ENCODE peak calls at places on chromosomes 3 and 15, in five cellular contexts. I is stomach, C is pancreas, R is left ventricle myocardium inferior, M is Peyer's patch. S is an unnamed sample.

GRCh38 chr3:9231006-9231405 is 18.4 kb downstream of the SRGAP3 start:
- DNase-seq in I (no peak), R (no peak), C (no peak), M (no peak), S (no peak)

GRCh38 chr15:39282663-39283208 is 298.1 kb upstream of the THBS1 start:
- DNase-seq in R (no peak), I (no peak), C (no peak), M (no peak), S (no peak)

GRCh38 chr3:188876370-188876769 is 295.4 kb upstream of the TPRG1 start:
- DNase-seq in C (no peak), I (no peak), R (no peak), M (no peak), S (no peak)

GRCh38 chr3:157785071-157785826 is 282.0 kb upstream of the VEPH1 start:
- DNase-seq in R (no peak), C (no peak), M (no peak), I (no peak), S (no peak)

GRCh38 chr15:101578443-101578894 is 73.7 kb downstream of the TM2D3 start:
- DNase-seq in I (peak), R (peak), C (peak), M (no peak), S (no peak)

GRCh38 chr15:56598991-56599390 is 134.1 kb upstream of the MNS1 start:
- DNase-seq in M (no peak), R (no peak), C (no peak), I (no peak), S (no peak)

GRCh38 chr15:51341366-51342248 is at the start of gene GLDN:
- DNase-seq in C (peak), M (no peak), R (peak), I (peak), S (peak)

GRCh38 chr3:23202921-23203650 is at the start of gene UBE2E2:
- DNase-seq in M (peak), I (peak), C (peak), R (peak), S (peak)

GRCh38 chr3:107216229-107216628 is 161.0 kb upstream of the CCDC54 start:
- DNase-seq in I (no peak), C (no peak), M (no peak), R (no peak), S (no peak)

GRCh38 chr15:90959894-90960293 is 5.2 kb downstream of the RCCD1 start:
- DNase-seq in M (no peak), I (no peak), C (no peak), R (peak), S (peak)

GRCh38 chr3:138203938-138204337 is 16.8 kb downstream of the ARMC8 start:
- DNase-seq in C (no peak), I (no peak), M (no peak), R (no peak), S (no peak)

GRCh38 chr15:47293763-47294162 is 423.5 kb upstream of the SEMA6D start:
- DNase-seq in R (peak), C (no peak), M (no peak), I (no peak), S (peak)

GRCh38 chr3:172135766-172136729 is 96.7 kb downstream of the FNDC3B start:
- DNase-seq in R (no peak), C (no peak), M (no peak), I (no peak), S (no peak)

GRCh38 chr3:173653781-173654180 is 256.2 kb downstream of the NLGN1 start:
- DNase-seq in M (no peak), R (no peak), I (no peak), C (no peak), S (no peak)

GRCh38 chr3:169664034-169664820 is 715 bp upstream of the MECOM start:
- DNase-seq in C (peak), R (no peak), M (no peak), I (peak), S (no peak)

GRCh38 chr3:77652624-77653023 is 612.7 kb downstream of the ROBO2 start:
- DNase-seq in R (no peak), C (no peak), I (no peak), M (no peak), S (no peak)

GRCh38 chr15:72846027-72846426 is 62.5 kb upstream of the ADPGK start:
- DNase-seq in C (no peak), I (no peak), M (no peak), R (no peak), S (no peak)

GRCh38 chr3:129560931-129561594 is 18.1 kb downstream of the H1-8 start:
- DNase-seq in C (no peak), M (no peak), R (peak), I (peak), S (peak)

GRCh38 chr3:63824309-63824708 is 5.2 kb downstream of the C3orf49 start:
- DNase-seq in R (no peak), C (no peak), I (no peak), M (no peak), S (no peak)

GRCh38 chr3:138351916-138352555 is 3.7 kb downstream of the MRAS start:
- DNase-seq in M (no peak), I (no peak), R (peak), C (no peak), S (no peak)

GRCh38 chr3:29582310-29582709 is 301.4 kb downstream of the RBMS3 start:
- DNase-seq in M (no peak), C (no peak), I (no peak), R (no peak), S (no peak)

GRCh38 chr3:38247366-38248035 is 18.1 kb upstream of the SLC22A13 start:
- DNase-seq in R (no peak), C (no peak), M (no peak), I (no peak), S (no peak)

GRCh38 chr15:79433610-79434009 is 1.5 kb downstream of the MINAR1 start:
- DNase-seq in C (no peak), I (no peak), M (no peak), R (no peak), S (no peak)

GRCh38 chr3:185688808-185689207 is 102.7 kb downstream of the SENP2 start:
- DNase-seq in M (no peak), C (no peak), R (no peak), I (peak), S (no peak)

GRCh38 chr15:74957301-74958035 is 896 bp upstream of the RPP25 start:
- DNase-seq in C (no peak), I (no peak), M (no peak), R (peak), S (peak)

GRCh38 chr15:101157721-101158120 is 94.1 kb downstream of the CHSY1 start:
- DNase-seq in C (no peak), M (no peak), R (no peak), I (no peak), S (no peak)

GRCh38 chr3:31828007-31828406 is 153.1 kb downstream of the OSBPL10 start:
- DNase-seq in C (no peak), M (no peak), R (no peak), I (no peak), S (no peak)

GRCh38 chr15:45134046-45134445 is 4.3 kb downstream of the DUOX1 start:
- DNase-seq in C (no peak), I (no peak), M (no peak), R (no peak), S (no peak)
- H3K4me3 ChIP-seq in C (no peak), I (no peak), M (no peak), R (no peak), S (no peak)

GRCh38 chr15:89813381-89814111 is 1.1 kb downstream of the ANPEP start:
- DNase-seq in C (no peak), R (no peak), M (no peak), I (no peak), S (no peak)

GRCh38 chr15:89812126-89812846 is 2.4 kb downstream of the ANPEP start:
- DNase-seq in R (peak), C (peak), I (peak), M (no peak), S (peak)

GRCh38 chr15:89810837-89811236 is 3.8 kb downstream of the ANPEP start:
- DNase-seq in M (no peak), C (no peak), R (no peak), I (no peak), S (no peak)

GRCh38 chr15:89814112-89814742 is 425 bp downstream of the ANPEP start:
- DNase-seq in I (peak), R (peak), C (no peak), M (no peak), S (peak)

GRCh38 chr15:89812847-89813320 is 1.8 kb downstream of the ANPEP start:
- DNase-seq in M (no peak), R (no peak), I (no peak), C (no peak), S (no peak)
- H3K4me3 ChIP-seq in M (no peak), R (peak), I (no peak), C (no peak), S (no peak)

DNA sequence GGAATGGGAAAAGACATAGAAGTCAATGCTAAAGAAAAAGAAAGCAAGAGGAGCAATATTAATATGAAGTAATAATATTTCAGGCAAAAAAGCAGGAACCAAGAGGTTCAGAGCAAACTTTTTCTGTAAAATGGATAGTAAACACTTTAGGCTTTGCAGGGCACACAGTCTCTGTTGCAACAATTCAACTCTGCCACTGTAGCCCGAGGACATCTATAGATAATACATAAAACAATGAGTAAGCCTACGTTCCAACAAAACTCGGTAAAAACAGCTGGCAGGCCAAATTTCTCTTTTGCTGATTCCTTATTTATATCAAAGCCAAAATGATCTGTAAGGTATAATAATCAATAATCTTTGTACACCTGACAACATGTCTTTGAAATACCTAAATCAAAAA is 56.8 kb downstream of the SMAD6 start:
- DNase-seq in M (no peak), C (no peak), I (no peak), R (no peak), S (no peak)
- H3K4me3 ChIP-seq in M (no peak), C (no peak), I (no peak), R (no peak), S (no peak)

GRCh38 chr3:127915937-127916480 is 977 bp downstream of the KBTBD12 start:
- DNase-seq in C (no peak), R (no peak), I (no peak), M (no peak), S (no peak)

GRCh38 chr3:127911421-127911931 is 3.6 kb upstream of the KBTBD12 start:
- DNase-seq in I (peak), M (no peak), C (no peak), R (no peak), S (peak)

GRCh38 chr3:127920738-127921137 is 5.7 kb downstream of the KBTBD12 start:
- DNase-seq in R (no peak), C (no peak), M (no peak), I (no peak), S (no peak)

GRCh38 chr3:127914584-127914983 is 448 bp upstream of the KBTBD12 start:
- DNase-seq in M (no peak), R (no peak), I (no peak), C (no peak), S (no peak)

GRCh38 chr3:127915115-127915936 is at the start of gene KBTBD12:
- DNase-seq in C (peak), I (peak), R (peak), M (no peak), S (peak)
- H3K4me3 ChIP-seq in C (peak), I (peak), R (peak), M (peak), S (peak)

GRCh38 chr3:112132554-112132953 is 494 bp downstream of the GCSAM start:
- DNase-seq in I (no peak), C (no peak), R (no peak), M (no peak), S (no peak)
- H3K4me3 ChIP-seq in I (no peak), C (no peak), R (no peak), M (peak), S (no peak)

GRCh38 chr3:130897316-130897715 is 3.4 kb downstream of the ATP2C1 start:
- DNase-seq in M (no peak), I (no peak), C (no peak), R (no peak), S (no peak)

GRCh38 chr3:130895690-130896089 is 1.8 kb downstream of the ATP2C1 start:
- DNase-seq in R (no peak), M (no peak), I (no peak), C (no peak), S (no peak)

GRCh38 chr3:130894130-130894872 is 417 bp downstream of the ATP2C1 start:
- DNase-seq in R (peak), M (peak), C (no peak), I (peak), S (peak)

GRCh38 chr3:130894873-130895330 is 1.0 kb downstream of the ATP2C1 start:
- DNase-seq in M (no peak), R (no peak), I (no peak), C (no peak), S (no peak)

DNA sequence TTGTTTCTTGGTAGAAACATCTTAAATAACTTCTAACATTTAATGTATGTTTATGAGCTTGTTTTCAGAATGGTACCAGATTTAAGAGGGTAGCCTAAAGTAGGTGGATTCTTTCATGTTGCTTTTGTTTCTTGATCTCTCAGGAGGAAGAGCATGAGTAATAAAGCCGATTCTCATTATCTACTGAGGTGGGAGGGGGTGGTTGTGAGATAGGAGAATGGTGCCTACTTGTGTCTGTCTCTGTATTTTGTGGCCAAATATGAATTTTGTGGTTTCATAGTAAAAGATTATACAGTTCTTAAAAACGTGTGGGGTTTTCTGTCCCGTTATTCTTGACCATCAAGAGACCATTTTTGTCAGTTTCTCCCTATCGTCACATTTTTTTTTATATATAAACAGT is 2.2 kb downstream of the ATP2C1 start:
- DNase-seq in M (no peak), I (no peak), C (no peak), R (no peak), S (no peak)
- H3K4me3 ChIP-seq in M (no peak), I (no peak), C (no peak), R (no peak), S (no peak)

GRCh38 chr3:20185364-20185732 is 658 bp downstream of the SGO1 start:
- DNase-seq in M (no peak), R (no peak), I (no peak), C (no peak), S (no peak)
- H3K4me3 ChIP-seq in M (peak), R (peak), I (peak), C (peak), S (peak)

S was measured in aorta.